ENCODE peak calls at places on chromosome 20, in nine cellular contexts. H is cardiac muscle cell, B is right atrium auricular region, F is Caco-2, D is spleen, T is astrocyte of the cerebellum, N is stomach, U is GM23338, R is WERI-Rb-1. E is an unnamed sample.

GRCh38 chr20:10868299-10868698 is 194.5 kb upstream of the JAG1 start:
- DNase-seq in H (no peak), B (no peak), F (no peak), D (no peak), T (no peak), N (no peak), U (no peak), R (no peak), E (no peak)

GRCh38 chr20:36491901-36492617 is 49.3 kb upstream of the MYL9 start:
- DNase-seq in H (peak; percentile 63), B (no peak), F (no peak), D (peak; percentile 90), T (peak; percentile 36), N (no peak), U (no peak), R (no peak), E (no peak)

GRCh38 chr20:15863735-15864134 is 709.5 kb downstream of the KIF16B start:
- DNase-seq in H (no peak), B (no peak), F (no peak), D (no peak), T (no peak), N (no peak), U (no peak), R (no peak), E (no peak)

GRCh38 chr20:59771506-59772372 is 161.7 kb downstream of the SYCP2 start:
- DNase-seq in H (no peak), B (no peak), F (no peak), D (no peak), T (no peak), N (no peak), U (no peak), R (no peak), E (no peak)

GRCh38 chr20:3934628-3935027 is 45.4 kb downstream of the PANK2 start:
- DNase-seq in H (no peak), B (no peak), F (no peak), D (no peak), T (no peak), N (no peak), U (no peak), R (no peak), E (no peak)

GRCh38 chr20:45833883-45834796 is 541 bp downstream of the SNX21 start:
- DNase-seq in H (peak; percentile 75), B (peak; percentile 78), F (peak; percentile 83), D (peak; percentile 90), T (no peak), N (peak; percentile 69), U (peak; percentile 84), R (peak; percentile 80), E (no peak)

GRCh38 chr20:10553326-10553984 is 118.3 kb downstream of the SLX4IP start:
- DNase-seq in H (peak; percentile 84), B (peak; percentile 75), F (peak; percentile 76), D (no peak), T (peak; percentile 73), N (peak; percentile 72), U (peak; percentile 87), R (peak; percentile 74), E (peak; percentile 37)

GRCh38 chr20:57702091-57702490 is 7.7 kb downstream of the PMEPA1 start:
- DNase-seq in H (no peak), B (no peak), F (no peak), D (no peak), T (no peak), N (no peak), U (no peak), R (peak; percentile 53), E (no peak)

GRCh38 chr20:54643761-54644160 is 168.4 kb downstream of the DOK5 start:
- DNase-seq in H (peak; percentile 89), B (no peak), F (no peak), D (no peak), T (peak; percentile 94), N (no peak), U (no peak), R (no peak), E (peak; percentile 44)

GRCh38 chr20:59120491-59120890 is 43.1 kb upstream of the ZNF831 start:
- DNase-seq in H (no peak), B (no peak), F (no peak), D (no peak), T (no peak), N (no peak), U (no peak), R (no peak), E (no peak)

GRCh38 chr20:63228786-63229185 is 6.9 kb upstream of the BIRC7 start:
- DNase-seq in H (no peak), B (no peak), F (no peak), D (no peak), T (no peak), N (no peak), U (peak; percentile 65), R (no peak), E (no peak)

GRCh38 chr20:63232235-63233060 is 3.3 kb upstream of the BIRC7 start:
- DNase-seq in H (peak; percentile 87), B (no peak), F (no peak), D (no peak), T (peak; percentile 60), N (no peak), U (no peak), R (no peak), E (peak; percentile 70)

GRCh38 chr20:63233924-63234323 is 1.8 kb upstream of the BIRC7 start:
- DNase-seq in H (no peak), B (no peak), F (no peak), D (no peak), T (no peak), N (no peak), U (no peak), R (no peak), E (no peak)

GRCh38 chr20:63233061-63233344 is 2.7 kb upstream of the BIRC7 start:
- DNase-seq in H (no peak), B (no peak), F (no peak), D (no peak), T (no peak), N (no peak), U (no peak), R (no peak), E (no peak)

GRCh38 chr20:63230800-63231268 is 4.9 kb upstream of the BIRC7 start:
- DNase-seq in H (peak; percentile 79), B (peak; percentile 63), F (no peak), D (no peak), T (peak; percentile 31), N (peak; percentile 57), U (peak; percentile 94), R (peak; percentile 85), E (no peak)
- TF ChIP-seq CTCF in H (peak; percentile 80), B (peak; percentile 60), F (peak; percentile 11), D (no peak), T (peak; percentile 80), N (peak; percentile 26), U (peak; percentile 75), R (peak; percentile 86), E (peak; percentile 56)

GRCh38 chr20:25622049-25622448 is 1.8 kb downstream of the NANP start:
- DNase-seq in H (no peak), B (no peak), F (no peak), D (no peak), T (no peak), N (no peak), U (no peak), R (no peak), E (no peak)
- H3K4me3 ChIP-seq in H (peak overlapping the region; percentile 66), B (no peak overlapping the region), F (peak overlapping the region; percentile 100), D (no peak overlapping the region), T (no peak overlapping the region), N (no peak overlapping the region), U (peak overlapping the region; percentile 81), R (no peak overlapping the region), E (peak overlapping the region; percentile 91)

GRCh38 chr20:63668351-63668750 is 10.2 kb downstream of the RTEL1 start:
- DNase-seq in H (no peak), B (no peak), F (no peak), D (no peak), T (no peak), N (no peak), U (no peak), R (no peak), E (no peak)
- TF ChIP-seq CTCF in H (no peak), B (no peak), F (no peak), D (no peak), T (no peak), N (no peak), U (no peak), R (no peak), E (no peak)

GRCh38 chr20:20709858-20710257 is 2.6 kb downstream of the RALGAPA2 start:
- DNase-seq in H (no peak), B (no peak), F (no peak), D (no peak), T (no peak), N (no peak), U (no peak), R (no peak), E (no peak)
- H3K4me3 ChIP-seq in H (no peak overlapping the region), B (no peak overlapping the region), F (no peak overlapping the region), D (no peak overlapping the region), T (no peak overlapping the region), N (peak overlapping the region; percentile 99), U (no peak overlapping the region), R (no peak overlapping the region), E (no peak overlapping the region)

GRCh38 chr20:44223721-44224120 is 13.2 kb upstream of the OSER1 start:
- DNase-seq in H (no peak), B (peak; percentile 28), F (no peak), D (no peak), T (no peak), N (no peak), U (no peak), R (no peak), E (no peak)

GRCh38 chr20:44222969-44223368 is 12.4 kb upstream of the OSER1 start:
- DNase-seq in H (no peak), B (peak; percentile 56), F (no peak), D (no peak), T (no peak), N (no peak), U (peak; percentile 79), R (peak; percentile 52), E (no peak)

GRCh38 chr20:44222027-44222426 is 11.5 kb upstream of the OSER1 start:
- DNase-seq in H (no peak), B (peak; percentile 54), F (no peak), D (no peak), T (no peak), N (no peak), U (no peak), R (no peak), E (no peak)

GRCh38 chr20:44221368-44221767 is 10.8 kb upstream of the OSER1 start:
- DNase-seq in H (no peak), B (peak; percentile 34), F (no peak), D (no peak), T (no peak), N (no peak), U (no peak), R (no peak), E (no peak)

GRCh38 chr20:44224651-44225050 is 14.1 kb upstream of the OSER1 start:
- DNase-seq in H (no peak), B (no peak), F (no peak), D (no peak), T (no peak), N (no peak), U (no peak), R (no peak), E (no peak)
- TF ChIP-seq CTCF in H (no peak), B (no peak), F (no peak), D (no peak), T (no peak), N (no peak), U (no peak), R (no peak), E (no peak)

GRCh38 chr20:49685161-49685601 is 28.5 kb downstream of the B4GALT5 start:
- DNase-seq in H (no peak), B (no peak), F (no peak), D (no peak), T (no peak), N (no peak), U (no peak), R (no peak), E (no peak)
- H3K4me3 ChIP-seq in H (no peak overlapping the region), B (no peak overlapping the region), F (no peak overlapping the region), D (no peak overlapping the region), T (no peak overlapping the region), N (no peak overlapping the region), U (no peak overlapping the region), R (no peak overlapping the region), E (no peak overlapping the region)

E was measured in HFF-Myc.